ENCODE peak calls at places on chromosomes 7 and 10, in four cellular contexts. W is neuronal stem cell, V is mesendoderm, Y is H9. X is an unnamed sample.
A peak's percentile ranks its signal among the peaks of the same experiment; 100 is the strongest.

GRCh38 chr10:71754562-71754961 is 18.8 kb downstream of the VSIR start:
- DNase-seq in V (no peak), W (no peak), Y (no peak), X (no peak)

GRCh38 chr7:42747073-42747472 is 164.8 kb downstream of the C7orf25 start:
- DNase-seq in Y (no peak), V (no peak), W (no peak), X (peak; percentile 22)

GRCh38 chr7:105218215-105218614 is 170.5 kb downstream of the SRPK2 start:
- DNase-seq in Y (no peak), V (peak; percentile 62), W (no peak), X (no peak)

GRCh38 chr7:158497627-158498026 is 90.0 kb downstream of the PTPRN2 start:
- DNase-seq in V (no peak), Y (no peak), W (no peak), X (no peak)

GRCh38 chr7:142557971-142558582 is 191.2 kb upstream of the PRSS1 start:
- DNase-seq in V (peak; percentile 87), W (peak; percentile 9), Y (peak; percentile 70), X (no peak)

GRCh38 chr7:7002416-7003062 is 176.5 kb upstream of the CCZ1B start:
- DNase-seq in Y (peak; percentile 67), W (no peak), V (peak; percentile 77), X (no peak)

GRCh38 chr10:129622736-129623135 is 155.7 kb downstream of the MGMT start:
- DNase-seq in Y (no peak), V (peak; percentile 46), W (no peak), X (peak; percentile 5)

GRCh38 chr7:50651227-50651989 is 86.2 kb upstream of the DDC start:
- DNase-seq in W (no peak), V (no peak), Y (no peak), X (peak; percentile 25)

GRCh38 chr10:45649296-45649695 is 23.3 kb downstream of the ZFAND4 start:
- DNase-seq in V (no peak), Y (no peak), W (no peak), X (no peak)

GRCh38 chr7:107596881-107597581 is 17.0 kb downstream of the BCAP29 start:
- DNase-seq in W (no peak), V (peak; percentile 11), Y (no peak), X (peak; percentile 13)

GRCh38 chr7:2645274-2645868 is 13.6 kb downstream of the TTYH3 start:
- DNase-seq in W (no peak), V (peak; percentile 86), Y (peak; percentile 67), X (peak; percentile 80)

GRCh38 chr7:85829817-85830432 is 643.1 kb upstream of the SEMA3D start:
- DNase-seq in V (no peak), W (no peak), Y (no peak), X (peak; percentile 12)

GRCh38 chr7:80876894-80877414 is 41.9 kb downstream of the SEMA3C start:
- DNase-seq in Y (no peak), V (peak; percentile 21), W (no peak), X (peak; percentile 82)
- H2BK5ac ChIP-seq in Y (no peak overlapping the region), V (no peak overlapping the region), W (no peak overlapping the region), X (no peak overlapping the region)

GRCh38 chr7:66681491-66682349 is 53.0 kb downstream of the KCTD7 start:
- DNase-seq in W (peak; percentile 91), V (peak; percentile 96), Y (peak; percentile 94), X (peak; percentile 96)

GRCh38 chr7:66679633-66679980 is 50.9 kb downstream of the KCTD7 start:
- DNase-seq in Y (no peak), W (no peak), V (no peak), X (no peak)

GRCh38 chr7:66687186-66687585 is 53.3 kb upstream of the RABGEF1 start:
- DNase-seq in V (no peak), Y (no peak), W (no peak), X (no peak)

GRCh38 chr7:66682350-66683093 is 53.8 kb downstream of the KCTD7 start:
- DNase-seq in W (no peak), V (peak; percentile 52), Y (no peak), X (peak; percentile 64)

DNA sequence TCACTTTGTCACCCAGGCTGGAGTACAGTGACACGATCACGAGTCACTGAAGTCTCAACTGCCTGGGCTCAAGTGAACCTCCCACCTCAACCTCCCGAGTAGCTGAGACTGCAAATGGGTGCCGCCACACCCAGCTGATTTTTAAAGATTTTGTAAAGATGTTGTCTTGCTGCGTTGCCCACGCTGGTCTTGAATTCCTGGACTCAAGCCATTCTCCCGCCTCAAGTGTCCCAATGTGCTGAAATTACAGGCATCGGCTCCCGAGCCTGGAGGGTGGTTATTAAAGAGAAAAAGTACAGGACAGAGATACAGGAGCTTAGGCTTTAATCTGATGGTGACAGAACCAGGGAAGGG is 55.1 kb downstream of the KCTD7 start:
- DNase-seq in W (no peak), Y (no peak), V (no peak), X (peak; percentile 9)
- H2BK5ac ChIP-seq in W (no peak overlapping the region), Y (no peak overlapping the region), V (no peak overlapping the region), X (no peak overlapping the region)

GRCh38 chr10:16242859-16243613 is 193.8 kb upstream of the PTER start:
- DNase-seq in Y (peak; percentile 71), W (peak; percentile 37), V (peak; percentile 95), X (no peak)
- H2BK5ac ChIP-seq in Y (no peak overlapping the region), W (no peak overlapping the region), V (no peak overlapping the region), X (no peak overlapping the region)

GRCh38 chr7:130921391-130922180 is 187.6 kb upstream of the KLF14 start:
- DNase-seq in W (peak; percentile 82), Y (no peak), V (no peak), X (no peak)

GRCh38 chr7:130920122-130920521 is 186.1 kb upstream of the KLF14 start:
- DNase-seq in W (no peak), Y (no peak), V (no peak), X (no peak)

GRCh38 chr7:130918129-130919052 is 184.4 kb upstream of the KLF14 start:
- DNase-seq in Y (no peak), W (no peak), V (no peak), X (peak; percentile 75)

GRCh38 chr7:130917669-130918128 is 183.7 kb upstream of the KLF14 start:
- DNase-seq in V (no peak), W (no peak), Y (no peak), X (peak; percentile 84)

GRCh38 chr7:130919316-130920103 is 185.5 kb upstream of the KLF14 start:
- DNase-seq in W (no peak), Y (no peak), V (no peak), X (no peak)
- H2BK5ac ChIP-seq in W (no peak overlapping the region), Y (no peak overlapping the region), V (no peak overlapping the region), X (no peak overlapping the region)

DNA sequence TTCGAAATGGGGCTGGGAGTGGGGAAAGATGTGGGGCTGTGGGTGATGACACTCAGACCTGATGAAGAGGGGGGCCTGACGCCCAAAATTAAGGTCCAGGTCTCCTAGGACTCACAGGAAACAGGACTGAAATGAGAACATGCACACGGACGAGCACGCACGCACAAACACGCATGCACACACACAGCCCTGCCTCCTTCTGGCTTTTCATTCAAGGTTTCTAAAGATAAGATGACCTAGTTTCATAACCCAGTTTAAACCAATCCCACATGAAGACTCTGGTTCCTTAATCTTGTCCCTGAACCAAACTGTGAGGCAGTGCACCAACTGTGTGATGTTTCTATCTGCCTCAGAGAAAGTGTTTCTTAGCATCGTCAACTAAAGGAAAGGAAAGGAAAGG is 162.0 kb downstream of the DGKI start:
- DNase-seq in V (no peak), Y (no peak), W (no peak), X (no peak)
- H2BK5ac ChIP-seq in V (no peak overlapping the region), Y (no peak overlapping the region), W (no peak overlapping the region), X (no peak overlapping the region)

DNA sequence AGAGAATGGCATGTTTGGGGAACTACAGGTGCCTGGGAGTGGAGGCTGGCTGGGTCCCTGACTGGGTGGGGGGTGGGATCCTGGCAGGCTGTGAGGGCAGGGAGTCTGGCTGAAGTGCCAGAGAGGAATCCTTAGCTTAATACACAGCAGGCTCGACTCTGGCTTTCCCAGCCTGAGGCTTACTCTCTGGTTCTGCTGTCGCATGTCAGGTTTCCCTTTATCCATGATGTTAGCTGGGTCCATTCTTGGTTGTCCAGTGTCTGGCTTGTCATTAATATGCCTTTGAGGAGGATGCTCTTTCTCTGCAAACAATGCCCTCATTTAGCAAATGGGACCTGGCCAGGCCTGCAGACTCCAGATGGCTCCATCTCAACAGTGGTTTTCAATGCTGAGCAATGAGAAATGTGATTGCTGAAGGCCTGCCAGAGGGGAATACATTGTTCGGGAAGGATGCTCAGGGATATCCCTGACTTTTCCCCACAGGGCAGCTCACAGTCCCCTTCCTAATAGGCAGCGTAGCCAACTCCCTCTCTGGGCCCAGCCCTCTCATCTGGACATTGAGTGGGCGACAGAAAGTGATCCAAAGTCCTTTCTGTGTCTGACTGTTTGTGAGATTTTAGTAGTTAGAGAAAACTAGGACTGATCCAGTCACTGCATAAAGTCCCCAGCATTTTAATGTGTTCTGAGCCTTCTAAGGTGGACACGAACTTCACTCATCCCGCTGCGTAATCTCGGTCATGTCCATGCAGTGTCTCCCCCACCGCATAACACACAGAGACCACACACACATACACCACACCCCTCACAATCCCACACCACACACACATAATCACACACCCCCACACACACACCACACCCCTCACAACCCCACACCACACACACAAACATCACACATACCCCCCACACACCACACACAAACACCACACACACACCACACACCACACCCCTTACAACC is 124.9 kb downstream of the ANLN start:
- DNase-seq in W (no peak), V (no peak), Y (no peak), X (no peak)
- H2BK5ac ChIP-seq in W (no peak overlapping the region), V (no peak overlapping the region), Y (no peak overlapping the region), X (no peak overlapping the region)